ENCODE peak calls at places on chromosome 9, in nine cellular contexts. W is bronchial epithelial cell; I is transverse colon; F is esophagus squamous epithelium; N is effector memory CD4-positive, alpha-beta T cell; R is right lobe of liver; D is fibroblast of lung; H is left ventricle myocardium inferior; J is Peyer's patch. A is an unnamed sample.
A peak's percentile ranks its signal among the peaks of the same experiment; 100 is the strongest.

GRCh38 chr9:111630182-111631070 is 708 bp upstream of the DNAJC25 start:
- DNase-seq in W (no peak), I (no peak), F (no peak), N (no peak), R (no peak), D (no peak), H (no peak), J (no peak), A (no peak)

GRCh38 chr9:114238471-114238870 is 83.1 kb downstream of the COL27A1 start:
- DNase-seq in W (no peak), I (no peak), F (no peak), N (no peak), R (peak; percentile 69), D (peak; percentile 24), H (peak; percentile 45), J (no peak), A (no peak)

GRCh38 chr9:86721843-86722705 is 225.2 kb downstream of the GAS1 start:
- DNase-seq in W (peak; percentile 81), I (no peak), F (no peak), N (no peak), R (no peak), D (peak; percentile 96), H (peak; percentile 27), J (no peak), A (no peak)

GRCh38 chr9:95107976-95108375 is 209.5 kb downstream of the FANCC start:
- DNase-seq in W (no peak), I (no peak), F (no peak), N (no peak), R (no peak), D (no peak), H (no peak), J (no peak), A (peak; percentile 22)

GRCh38 chr9:18499987-18500386 is 26.0 kb downstream of the ADAMTSL1 start:
- DNase-seq in W (peak; percentile 79), I (no peak), F (no peak), N (no peak), R (no peak), D (peak; percentile 83), H (no peak), J (no peak), A (no peak)

GRCh38 chr9:35733109-35733541 is 659 bp downstream of the CREB3 start:
- DNase-seq in W (peak; percentile 90), I (peak; percentile 47), F (no peak), N (no peak), R (no peak), D (peak; percentile 75), H (no peak), J (no peak), A (no peak)

GRCh38 chr9:94950733-94951590 is 224.5 kb downstream of the AOPEP start:
- DNase-seq in W (peak; percentile 33), I (no peak), F (no peak), N (no peak), R (peak; percentile 67), D (peak; percentile 71), H (no peak), J (no peak), A (no peak)

GRCh38 chr9:128809831-128810230 is 8.5 kb upstream of the ENDOG start:
- DNase-seq in W (no peak), I (no peak), F (no peak), N (no peak), R (no peak), D (no peak), H (no peak), J (no peak), A (no peak)

GRCh38 chr9:108600896-108601295 is 254.9 kb downstream of the ACTL7B start:
- DNase-seq in W (no peak), I (no peak), F (no peak), N (no peak), R (no peak), D (no peak), H (no peak), J (no peak), A (no peak)

GRCh38 chr9:134944351-134944802 is 26.7 kb upstream of the FCN1 start:
- DNase-seq in W (no peak), I (no peak), F (no peak), N (no peak), R (no peak), D (no peak), H (no peak), J (no peak), A (no peak)

GRCh38 chr9:105158020-105158419 is 86.4 kb upstream of the SLC44A1 start:
- DNase-seq in W (no peak), I (no peak), F (no peak), N (no peak), R (no peak), D (no peak), H (no peak), J (no peak), A (no peak)

GRCh38 chr9:4415281-4415680 is 75.0 kb upstream of the SLC1A1 start:
- DNase-seq in W (no peak), I (no peak), F (no peak), N (no peak), R (no peak), D (no peak), H (no peak), J (no peak), A (no peak)

GRCh38 chr9:112925058-112925641 is 34.5 kb upstream of the SLC46A2 start:
- DNase-seq in W (peak; percentile 33), I (no peak), F (no peak), N (no peak), R (no peak), D (peak; percentile 13), H (no peak), J (peak; percentile 60), A (no peak)

GRCh38 chr9:33151007-33151557 is 16.1 kb downstream of the B4GALT1 start:
- DNase-seq in W (peak; percentile 74), I (peak; percentile 71), F (no peak), N (no peak), R (peak; percentile 62), D (peak; percentile 98), H (peak; percentile 72), J (no peak), A (no peak)

DNA sequence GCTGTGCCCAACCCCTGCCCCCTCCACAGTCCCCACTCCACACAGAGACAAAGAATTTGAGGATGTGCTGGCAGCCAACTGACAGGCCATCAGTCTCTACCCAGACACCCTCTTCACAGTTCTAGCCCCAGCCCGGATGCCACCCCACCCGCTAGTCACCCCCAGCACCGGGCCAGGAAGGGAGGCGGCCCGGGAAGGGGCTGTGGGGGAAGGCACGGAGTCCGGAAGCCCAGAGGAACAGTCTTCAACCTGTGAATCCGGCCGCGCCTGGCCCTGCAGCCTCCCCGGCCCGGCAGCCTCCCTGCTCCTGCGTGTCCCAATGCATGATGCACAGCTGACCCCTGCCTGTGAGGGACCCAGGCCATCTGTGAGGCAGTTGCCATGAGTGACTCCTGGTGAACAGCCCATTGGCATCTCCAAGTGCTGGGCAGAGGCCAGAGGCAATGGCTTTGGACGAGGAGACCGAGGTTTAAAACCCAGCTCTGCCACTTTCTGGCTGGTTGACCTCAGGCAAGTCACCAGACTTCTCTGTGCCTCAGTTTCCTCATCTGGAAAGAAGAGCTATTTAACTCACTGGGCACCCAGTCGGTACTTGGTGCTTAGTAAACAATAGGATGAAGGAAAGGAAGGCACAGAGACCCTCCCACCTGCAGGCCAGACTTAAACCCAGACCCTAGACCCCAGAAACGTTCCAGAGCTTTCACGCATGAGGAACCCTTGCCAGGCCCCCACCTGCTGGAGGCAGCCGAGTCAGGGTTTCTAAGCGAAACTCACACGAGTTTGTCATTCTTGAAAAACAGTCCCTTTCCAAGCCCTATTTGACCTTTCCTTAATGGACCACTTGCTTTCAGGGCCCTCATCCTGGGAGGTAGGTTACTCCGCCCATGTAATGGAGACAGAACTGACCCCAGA is 30.9 kb downstream of the NDUFA8 start:
- DNase-seq in W (no peak), I (no peak), F (no peak), N (no peak), R (no peak), D (no peak), H (peak; percentile 63), J (peak; percentile 45), A (no peak)
- H3K27me3 ChIP-seq in W (no peaks in the 10 kb centered on the region), I (peaks cover 41% of the 10 kb centered on the region), F (no peaks in the 10 kb centered on the region), N (no peaks in the 10 kb centered on the region), R (no peaks in the 10 kb centered on the region), D (peaks cover 5% of the 10 kb centered on the region), H (peaks cover 20% of the 10 kb centered on the region), J (peaks cover 7% of the 10 kb centered on the region), A (peaks cover 31% of the 10 kb centered on the region)

GRCh38 chr9:567128-567745 is 274.3 kb upstream of the DMRT1 start:
- DNase-seq in W (no peak), I (no peak), F (no peak), N (no peak), R (no peak), D (no peak), H (no peak), J (no peak), A (no peak)

GRCh38 chr9:563200-563599 is 278.3 kb upstream of the DMRT1 start:
- DNase-seq in W (no peak), I (no peak), F (no peak), N (no peak), R (no peak), D (no peak), H (no peak), J (no peak), A (no peak)

GRCh38 chr9:567746-568305 is 273.7 kb upstream of the DMRT1 start:
- DNase-seq in W (no peak), I (no peak), F (no peak), N (no peak), R (no peak), D (no peak), H (no peak), J (no peak), A (no peak)

GRCh38 chr9:562330-562729 is 279.2 kb upstream of the DMRT1 start:
- DNase-seq in W (no peak), I (no peak), F (no peak), N (no peak), R (no peak), D (no peak), H (no peak), J (no peak), A (no peak)

GRCh38 chr9:565528-565927 is 276.0 kb upstream of the DMRT1 start:
- DNase-seq in W (no peak), I (no peak), F (no peak), N (no peak), R (no peak), D (no peak), H (no peak), J (no peak), A (no peak)
- H3K4me3 ChIP-seq in W (no peak overlapping the region), I (no peak overlapping the region), F (no peak overlapping the region), N (no peak overlapping the region), R (no peak overlapping the region), D (no peak overlapping the region), H (no peak overlapping the region), J (no peak overlapping the region), A (no peak overlapping the region)

GRCh38 chr9:133004091-133005072 is 25.9 kb downstream of the GFI1B start:
- DNase-seq in W (no peak), I (no peak), F (no peak), N (no peak), R (no peak), D (no peak), H (no peak), J (no peak), A (peak; percentile 49)
- H3K27me3 ChIP-seq in W (peaks cover 6% of the 10 kb centered on the region), I (peaks cover 81% of the 10 kb centered on the region), F (no peaks in the 10 kb centered on the region), N (peaks cover 10% of the 10 kb centered on the region), R (no peaks in the 10 kb centered on the region), D (peaks cover 15% of the 10 kb centered on the region), H (peaks cover 84% of the 10 kb centered on the region), J (no peaks in the 10 kb centered on the region), A (peaks cover 60% of the 10 kb centered on the region)

GRCh38 chr9:109641079-109641659 is 138.8 kb upstream of the PALM2AKAP2 start:
- DNase-seq in W (no peak), I (no peak), F (no peak), N (no peak), R (no peak), D (no peak), H (no peak), J (no peak), A (no peak)

GRCh38 chr9:109640232-109641078 is 139.5 kb upstream of the PALM2AKAP2 start:
- DNase-seq in W (peak; percentile 53), I (peak; percentile 8), F (no peak), N (no peak), R (peak; percentile 50), D (peak; percentile 62), H (peak; percentile 59), J (no peak), A (peak; percentile 50)

GRCh38 chr9:109639666-109640231 is 140.2 kb upstream of the PALM2AKAP2 start:
- DNase-seq in W (no peak), I (no peak), F (no peak), N (no peak), R (no peak), D (no peak), H (no peak), J (no peak), A (no peak)
- H3K4me3 ChIP-seq in W (peak overlapping the region; percentile 40), I (no peak overlapping the region), F (peak overlapping the region; percentile 66), N (no peak overlapping the region), R (peak overlapping the region; percentile 56), D (no peak overlapping the region), H (peak overlapping the region; percentile 73), J (no peak overlapping the region), A (peak overlapping the region; percentile 46)

A was measured in lower lobe of right lung.